ENCODE peak calls at places on chromosomes 11 and 22, in six cellular contexts. F is heart right ventricle, Y is mucosa of descending colon, K is AG04449, W is astrocyte of the spinal cord, V is right cardiac atrium. X is an unnamed sample.

GRCh38 chr11:30254307-30255298 is 23.8 kb downstream of the FSHB start:
- DNase-seq in F (no peak), Y (no peak), K (no peak), W (peak; percentile 10), V (no peak), X (peak; percentile 23)

GRCh38 chr11:9130297-9130696 is 38.9 kb upstream of the SCUBE2 start:
- DNase-seq in F (no peak), Y (no peak), K (no peak), W (no peak), V (no peak), X (no peak)

GRCh38 chr11:35714882-35715612 is 52.5 kb downstream of the TRIM44 start:
- DNase-seq in F (no peak), Y (no peak), K (peak; percentile 29), W (peak; percentile 65), V (no peak), X (peak; percentile 2)

GRCh38 chr22:47375621-47376321 is 613.3 kb downstream of the TBC1D22A start:
- DNase-seq in F (no peak), Y (no peak), K (no peak), W (no peak), V (no peak), X (no peak)

GRCh38 chr11:19398772-19399542 is 158.2 kb upstream of the E2F8 start:
- DNase-seq in F (no peak), Y (no peak), K (peak; percentile 59), W (peak; percentile 72), V (peak; percentile 72), X (no peak)

GRCh38 chr11:115887727-115888126 is 383.5 kb upstream of the CADM1 start:
- DNase-seq in F (no peak), Y (no peak), K (no peak), W (no peak), V (no peak), X (no peak)

GRCh38 chr11:80414766-80415165 is 973.9 kb upstream of the TENM4 start:
- DNase-seq in F (no peak), Y (no peak), K (no peak), W (peak; percentile 12), V (no peak), X (no peak)

GRCh38 chr11:61497473-61497872 is 11.1 kb upstream of the LRRC10B start:
- DNase-seq in F (no peak), Y (no peak), K (no peak), W (no peak), V (no peak), X (no peak)

GRCh38 chr11:134656861-134657540 is 245.0 kb upstream of the B3GAT1 start:
- DNase-seq in F (no peak), Y (no peak), K (no peak), W (no peak), V (no peak), X (no peak)

GRCh38 chr11:62435741-62436485 is 17.1 kb downstream of the SCGB1A1 start:
- DNase-seq in F (no peak), Y (no peak), K (no peak), W (no peak), V (no peak), X (no peak)

GRCh38 chr11:64611961-64612646 is 21.1 kb downstream of the SLC22A12 start:
- DNase-seq in F (no peak), Y (no peak), K (no peak), W (no peak), V (peak; percentile 25), X (no peak)

GRCh38 chr11:71311928-71312510 is 59.6 kb upstream of the SHANK2 start:
- DNase-seq in F (no peak), Y (no peak), K (no peak), W (no peak), V (no peak), X (no peak)

GRCh38 chr11:109423114-109423859 is 1.3 kb downstream of the C11orf87 start:
- DNase-seq in F (peak; percentile 18), Y (peak; percentile 37), K (no peak), W (peak; percentile 39), V (peak; percentile 42), X (peak; percentile 40)

GRCh38 chr22:44815099-44816070 is 63.0 kb downstream of the ARHGAP8 start:
- DNase-seq in F (no peak), Y (peak; percentile 37), K (no peak), W (no peak), V (no peak), X (no peak)

GRCh38 chr22:19905619-19906276 is 35.8 kb upstream of the COMT start:
- DNase-seq in F (no peak), Y (no peak), K (no peak), W (no peak), V (peak; percentile 10), X (peak; percentile 54)

GRCh38 chr11:79482800-79483199 is 42.0 kb upstream of the TENM4 start:
- DNase-seq in F (no peak), Y (no peak), K (no peak), W (no peak), V (no peak), X (no peak)

GRCh38 chr11:28529540-28530410 is 421.6 kb downstream of the METTL15 start:
- DNase-seq in F (no peak), Y (no peak), K (no peak), W (peak; percentile 80), V (no peak), X (peak; percentile 63)

GRCh38 chr22:42434748-42435425 is 2.7 kb upstream of the NFAM1 start:
- DNase-seq in F (no peak), Y (no peak), K (no peak), W (no peak), V (no peak), X (no peak)

GRCh38 chr11:87228820-87229219 is 191.1 kb downstream of the TMEM135 start:
- DNase-seq in F (no peak), Y (no peak), K (no peak), W (no peak), V (no peak), X (no peak)

GRCh38 chr22:38657248-38657909 is 941 bp downstream of the CBY1 start:
- DNase-seq in F (no peak), Y (no peak), K (no peak), W (peak; percentile 12), V (no peak), X (peak; percentile 51)

GRCh38 chr11:115919341-115920086 is 415.3 kb upstream of the CADM1 start:
- DNase-seq in F (no peak), Y (no peak), K (no peak), W (peak; percentile 15), V (no peak), X (peak; percentile 55)

GRCh38 chr22:46707305-46707704 is 30.7 kb downstream of the CERK start:
- DNase-seq in F (no peak), Y (peak; percentile 42), K (no peak), W (no peak), V (peak; percentile 39), X (no peak)

GRCh38 chr22:40027191-40028097 is 32.7 kb downstream of the FAM83F start:
- DNase-seq in F (no peak), Y (no peak), K (no peak), W (no peak), V (no peak), X (no peak)

GRCh38 chr11:76163289-76163880 is 42.9 kb downstream of the WNT11 start:
- DNase-seq in F (no peak), Y (peak; percentile 33), K (no peak), W (no peak), V (no peak), X (no peak)

GRCh38 chr11:120510406-120511115 is 987 bp upstream of the GRIK4 start:
- DNase-seq in F (no peak), Y (no peak), K (no peak), W (no peak), V (no peak), X (no peak)

GRCh38 chr11:120513436-120514315 is 2.1 kb downstream of the GRIK4 start:
- DNase-seq in F (no peak), Y (no peak), K (no peak), W (no peak), V (no peak), X (no peak)

GRCh38 chr11:120511116-120511803 is at the start of gene GRIK4:
- DNase-seq in F (peak; percentile 85), Y (peak; percentile 83), K (no peak), W (peak; percentile 72), V (peak; percentile 94), X (peak; percentile 82)

GRCh38 chr11:120512727-120513435 is 1.3 kb downstream of the GRIK4 start:
- DNase-seq in F (no peak), Y (no peak), K (no peak), W (no peak), V (no peak), X (no peak)

GRCh38 chr11:120511804-120512726 is 517 bp downstream of the GRIK4 start:
- DNase-seq in F (no peak), Y (no peak), K (no peak), W (no peak), V (peak; percentile 61), X (no peak)
- H3K4me3 ChIP-seq in F (no peak overlapping the region), Y (no peak overlapping the region), K (peak overlapping the region; percentile 33), W (no peak overlapping the region), V (peak overlapping the region; percentile 86), X (no peak overlapping the region)

GRCh38 chr11:124170801-124171586 is 12.2 kb upstream of the OR10D3 start:
- DNase-seq in F (no peak), Y (no peak), K (no peak), W (no peak), V (peak; percentile 42), X (no peak)
- H3K4me3 ChIP-seq in F (no peak overlapping the region), Y (no peak overlapping the region), K (no peak overlapping the region), W (no peak overlapping the region), V (no peak overlapping the region), X (no peak overlapping the region)

DNA sequence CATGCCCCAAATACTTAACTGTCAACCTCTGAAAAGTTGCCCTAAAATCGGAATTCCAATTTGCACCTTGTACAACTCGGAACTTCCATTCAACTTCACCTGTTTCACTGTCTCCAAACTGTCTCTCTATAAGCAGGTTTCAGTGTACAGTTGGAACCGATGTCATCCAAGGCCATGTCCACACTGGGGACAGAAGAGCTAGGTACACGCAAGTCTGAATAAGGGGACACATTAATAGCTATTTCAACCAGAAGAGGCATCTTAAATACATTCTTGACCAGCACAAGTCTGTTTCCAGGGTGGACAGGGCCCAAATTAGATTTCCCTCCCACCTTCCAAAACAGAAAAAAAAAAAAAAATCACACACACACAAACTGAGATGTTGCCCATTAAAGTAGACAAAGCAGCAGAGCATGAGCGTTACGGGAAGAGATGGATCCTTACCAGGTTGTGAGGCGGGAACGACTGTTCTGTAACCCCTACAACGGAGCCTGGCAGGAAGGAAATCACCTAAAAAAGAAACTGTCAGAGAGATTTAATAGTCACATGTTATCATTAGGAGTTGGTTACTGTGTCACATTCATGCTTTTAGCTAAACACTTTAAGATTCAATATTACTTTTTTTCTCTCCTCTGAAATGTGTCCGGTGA is 1.7 kb downstream of the CREBZF start:
- DNase-seq in F (no peak), Y (no peak), K (no peak), W (no peak), V (no peak), X (no peak)
- H3K4me3 ChIP-seq in F (peak overlapping the region; percentile 96), Y (peak overlapping the region; percentile 56), K (peak overlapping the region; percentile 83), W (peak overlapping the region; percentile 74), V (peak overlapping the region; percentile 84), X (peak overlapping the region; percentile 80)

DNA sequence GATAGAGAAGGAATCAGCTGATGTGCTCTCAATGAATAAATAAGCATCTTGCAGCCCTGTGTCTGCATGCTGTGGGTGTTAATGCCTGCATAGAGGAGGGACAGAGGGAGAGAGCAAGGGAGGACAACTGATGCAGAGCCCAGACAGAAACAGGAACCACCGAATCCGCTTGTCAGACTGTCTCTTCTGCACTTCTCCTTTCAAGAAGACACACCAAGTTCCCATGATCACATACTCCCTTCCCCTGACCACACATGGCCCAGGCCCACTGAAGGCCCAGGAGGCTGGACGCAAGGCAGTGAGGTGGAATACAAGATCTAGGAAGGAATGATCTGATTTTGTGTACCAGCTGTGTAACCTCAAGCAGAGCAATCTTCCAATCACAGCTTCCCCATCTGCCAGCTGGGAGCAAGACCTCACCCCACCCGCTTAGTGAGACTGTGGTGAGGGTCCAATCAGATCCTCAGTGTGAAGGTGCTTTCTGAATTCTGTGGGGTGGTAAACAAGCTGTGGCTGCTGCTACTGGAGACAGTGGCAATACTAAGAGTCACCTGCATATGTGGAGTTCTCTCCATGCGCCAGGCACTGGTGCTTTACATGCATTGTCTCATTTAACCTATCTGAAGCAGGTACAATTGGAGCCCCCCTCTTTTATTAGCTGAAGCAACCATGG is 50.5 kb downstream of the CWC15 start:
- DNase-seq in F (no peak), Y (no peak), K (no peak), W (no peak), V (no peak), X (peak; percentile 50)
- H3K4me3 ChIP-seq in F (no peak overlapping the region), Y (no peak overlapping the region), K (no peak overlapping the region), W (no peak overlapping the region), V (no peak overlapping the region), X (no peak overlapping the region)

X was measured in mesendoderm.